ENCODE peak calls at places on chromosomes 7 and 10, in four cellular contexts. One of them, this sample, is unnamed.

GRCh38 chr7:79770053-79770452 is 316.6 kb upstream of the MAGI2 start:
- DNase-seq in C1 segment of cervical spinal cord: no peak
- DNase-seq in fibroblast of mammary gland: no peak
- DNase-seq in suprapubic skin: no peak
- DNase-seq in this sample: no peak

GRCh38 chr7:156236181-156236889 is 404.2 kb upstream of the RNF32 start:
- DNase-seq in C1 segment of cervical spinal cord: no peak
- DNase-seq in fibroblast of mammary gland: no peak
- DNase-seq in suprapubic skin: no peak
- DNase-seq in this sample: no peak

GRCh38 chr10:112259688-112260087 is 23.5 kb upstream of the TECTB start:
- DNase-seq in C1 segment of cervical spinal cord: no peak
- DNase-seq in fibroblast of mammary gland: no peak
- DNase-seq in suprapubic skin: no peak
- DNase-seq in this sample: no peak

GRCh38 chr7:14095233-14095950 is 105.9 kb upstream of the ETV1 start:
- DNase-seq in C1 segment of cervical spinal cord: no peak
- DNase-seq in fibroblast of mammary gland: peak
- DNase-seq in suprapubic skin: no peak
- DNase-seq in this sample: peak

GRCh38 chr10:89019589-89020327 is 29.2 kb downstream of the FAS start:
- DNase-seq in C1 segment of cervical spinal cord: no peak
- DNase-seq in fibroblast of mammary gland: no peak
- DNase-seq in suprapubic skin: no peak
- DNase-seq in this sample: no peak

GRCh38 chr7:46391215-46391614 is 470.1 kb upstream of the IGFBP3 start:
- DNase-seq in C1 segment of cervical spinal cord: no peak
- DNase-seq in fibroblast of mammary gland: peak
- DNase-seq in suprapubic skin: no peak
- DNase-seq in this sample: no peak

GRCh38 chr7:5230272-5231067 is 40.4 kb downstream of the WIPI2 start:
- DNase-seq in C1 segment of cervical spinal cord: no peak
- DNase-seq in fibroblast of mammary gland: no peak
- DNase-seq in suprapubic skin: no peak
- DNase-seq in this sample: no peak

GRCh38 chr10:52637592-52637991 is 135.0 kb downstream of the MBL2 start:
- DNase-seq in C1 segment of cervical spinal cord: no peak
- DNase-seq in fibroblast of mammary gland: no peak
- DNase-seq in suprapubic skin: no peak
- DNase-seq in this sample: no peak

GRCh38 chr7:17333227-17333626 is 34.8 kb downstream of the AHR start:
- DNase-seq in C1 segment of cervical spinal cord: no peak
- DNase-seq in fibroblast of mammary gland: no peak
- DNase-seq in suprapubic skin: no peak
- DNase-seq in this sample: no peak

GRCh38 chr10:105843786-105844560 is 1202.9 kb downstream of the SORCS3 start:
- DNase-seq in C1 segment of cervical spinal cord: no peak
- DNase-seq in fibroblast of mammary gland: no peak
- DNase-seq in suprapubic skin: no peak
- DNase-seq in this sample: no peak

GRCh38 chr10:29105516-29106215 is 183.2 kb upstream of the LYZL1 start:
- DNase-seq in C1 segment of cervical spinal cord: no peak
- DNase-seq in fibroblast of mammary gland: no peak
- DNase-seq in suprapubic skin: no peak
- DNase-seq in this sample: no peak

GRCh38 chr10:114874827-114875541 is 53.4 kb downstream of the FHIP2A start:
- DNase-seq in C1 segment of cervical spinal cord: no peak
- DNase-seq in fibroblast of mammary gland: peak
- DNase-seq in suprapubic skin: no peak
- DNase-seq in this sample: peak

GRCh38 chr10:43038783-43039628 is 37.9 kb upstream of the RET start:
- DNase-seq in C1 segment of cervical spinal cord: no peak
- DNase-seq in fibroblast of mammary gland: no peak
- DNase-seq in suprapubic skin: no peak
- DNase-seq in this sample: no peak

GRCh38 chr7:117445206-117445605 is 17.9 kb upstream of the ASZ1 start:
- DNase-seq in C1 segment of cervical spinal cord: no peak
- DNase-seq in fibroblast of mammary gland: peak
- DNase-seq in suprapubic skin: no peak
- DNase-seq in this sample: no peak

GRCh38 chr10:131580076-131580652 is 268.6 kb upstream of the TCERG1L start:
- DNase-seq in C1 segment of cervical spinal cord: no peak
- DNase-seq in fibroblast of mammary gland: no peak
- DNase-seq in suprapubic skin: no peak
- DNase-seq in this sample: no peak

GRCh38 chr10:44697096-44697495 is 214.0 kb upstream of the TMEM72 start:
- DNase-seq in C1 segment of cervical spinal cord: no peak
- DNase-seq in fibroblast of mammary gland: peak
- DNase-seq in suprapubic skin: no peak
- DNase-seq in this sample: peak

GRCh38 chr7:109986701-109987100 is 1104.2 kb upstream of the LRRN3 start:
- DNase-seq in C1 segment of cervical spinal cord: no peak
- DNase-seq in fibroblast of mammary gland: no peak
- DNase-seq in suprapubic skin: no peak
- DNase-seq in this sample: no peak

GRCh38 chr10:69643779-69644657 is 14.0 kb downstream of the FAM241B start:
- DNase-seq in C1 segment of cervical spinal cord: no peak
- DNase-seq in fibroblast of mammary gland: no peak
- DNase-seq in suprapubic skin: peak
- DNase-seq in this sample: no peak

GRCh38 chr10:70652761-70653657 is 19.3 kb upstream of the ADAMTS14 start:
- DNase-seq in C1 segment of cervical spinal cord: no peak
- DNase-seq in fibroblast of mammary gland: peak
- DNase-seq in suprapubic skin: no peak
- DNase-seq in this sample: peak

GRCh38 chr10:101840102-101840684 is 3.4 kb downstream of the KCNIP2 start:
- DNase-seq in C1 segment of cervical spinal cord: no peak
- DNase-seq in fibroblast of mammary gland: peak
- DNase-seq in suprapubic skin: no peak
- DNase-seq in this sample: no peak

GRCh38 chr10:110852255-110852896 is 19.4 kb upstream of the PDCD4 start:
- DNase-seq in C1 segment of cervical spinal cord: no peak
- DNase-seq in fibroblast of mammary gland: peak
- DNase-seq in suprapubic skin: no peak
- DNase-seq in this sample: no peak

GRCh38 chr7:37320840-37321468 is 127.7 kb downstream of the ELMO1 start:
- DNase-seq in C1 segment of cervical spinal cord: no peak
- DNase-seq in fibroblast of mammary gland: peak
- DNase-seq in suprapubic skin: no peak
- DNase-seq in this sample: no peak

GRCh38 chr7:85055906-85056305 is 130.9 kb downstream of the SEMA3D start:
- DNase-seq in C1 segment of cervical spinal cord: no peak
- DNase-seq in fibroblast of mammary gland: no peak
- DNase-seq in suprapubic skin: no peak
- DNase-seq in this sample: no peak

GRCh38 chr10:108911814-108912541 is 1011.3 kb downstream of the XPNPEP1 start:
- DNase-seq in C1 segment of cervical spinal cord: peak
- DNase-seq in fibroblast of mammary gland: peak
- DNase-seq in suprapubic skin: peak
- DNase-seq in this sample: no peak